ENCODE peak calls at places on chromosomes 3 and 15, in four cellular contexts. One of them, this sample, is unnamed. For H3K4me1, the result is how much of the 10 kb centered on the place peaks cover.

GRCh38 chr3:143436231-143436930 is 316.8 kb downstream of the CHST2 start:
- DNase-seq in NT2/D1: no peak
- DNase-seq in esophagus squamous epithelium: no peak
- DNase-seq in lower lobe of right lung: no peak
- DNase-seq in this sample: no peak

GRCh38 chr15:38029741-38030140 is 95.3 kb downstream of the TMCO5A start:
- DNase-seq in NT2/D1: no peak
- DNase-seq in esophagus squamous epithelium: no peak
- DNase-seq in lower lobe of right lung: no peak
- DNase-seq in this sample: no peak

GRCh38 chr3:127074900-127075360 is 92.0 kb downstream of the PLXNA1 start:
- DNase-seq in NT2/D1: peak
- DNase-seq in esophagus squamous epithelium: no peak
- DNase-seq in lower lobe of right lung: peak
- DNase-seq in this sample: peak

GRCh38 chr3:10532939-10533730 is 27.7 kb upstream of the ATP2B2 start:
- DNase-seq in NT2/D1: no peak
- DNase-seq in esophagus squamous epithelium: no peak
- DNase-seq in lower lobe of right lung: no peak
- DNase-seq in this sample: no peak

GRCh38 chr15:57216288-57216687 is 160.0 kb upstream of the CGNL1 start:
- DNase-seq in NT2/D1: no peak
- DNase-seq in esophagus squamous epithelium: no peak
- DNase-seq in lower lobe of right lung: no peak
- DNase-seq in this sample: no peak

GRCh38 chr3:169448501-169448900 is 215.0 kb downstream of the MECOM start:
- DNase-seq in NT2/D1: no peak
- DNase-seq in esophagus squamous epithelium: no peak
- DNase-seq in lower lobe of right lung: no peak
- DNase-seq in this sample: no peak

GRCh38 chr3:98846101-98846500 is 55.4 kb downstream of the DCBLD2 start:
- DNase-seq in NT2/D1: no peak
- DNase-seq in esophagus squamous epithelium: no peak
- DNase-seq in lower lobe of right lung: no peak
- DNase-seq in this sample: no peak

GRCh38 chr3:34859741-34860140 is 779.6 kb upstream of the ARPP21 start:
- DNase-seq in NT2/D1: no peak
- DNase-seq in esophagus squamous epithelium: no peak
- DNase-seq in lower lobe of right lung: no peak
- DNase-seq in this sample: no peak

GRCh38 chr15:73873889-73874511 is 636 bp downstream of the TBC1D21 start:
- DNase-seq in NT2/D1: peak
- DNase-seq in esophagus squamous epithelium: no peak
- DNase-seq in lower lobe of right lung: no peak
- DNase-seq in this sample: no peak

GRCh38 chr15:78574944-78575343 is 9.6 kb downstream of the CHRNA5 start:
- DNase-seq in NT2/D1: no peak
- DNase-seq in esophagus squamous epithelium: no peak
- DNase-seq in lower lobe of right lung: no peak
- DNase-seq in this sample: no peak

GRCh38 chr3:53091011-53091410 is 39.2 kb downstream of the RFT1 start:
- DNase-seq in NT2/D1: no peak
- DNase-seq in esophagus squamous epithelium: no peak
- DNase-seq in lower lobe of right lung: no peak
- DNase-seq in this sample: no peak

GRCh38 chr3:14784087-14784596 is 34.6 kb upstream of the FGD5 start:
- DNase-seq in NT2/D1: peak
- DNase-seq in esophagus squamous epithelium: no peak
- DNase-seq in lower lobe of right lung: peak
- DNase-seq in this sample: peak

GRCh38 chr3:60228823-60229222 is 1022.4 kb downstream of the FHIT start:
- DNase-seq in NT2/D1: no peak
- DNase-seq in esophagus squamous epithelium: no peak
- DNase-seq in lower lobe of right lung: no peak
- DNase-seq in this sample: no peak

GRCh38 chr3:79187441-79187840 is 580.4 kb downstream of the ROBO1 start:
- DNase-seq in NT2/D1: no peak
- DNase-seq in esophagus squamous epithelium: no peak
- DNase-seq in lower lobe of right lung: no peak
- DNase-seq in this sample: no peak

GRCh38 chr3:109731639-109732473 is 394.5 kb upstream of the DPPA4 start:
- DNase-seq in NT2/D1: peak
- DNase-seq in esophagus squamous epithelium: no peak
- DNase-seq in lower lobe of right lung: no peak
- DNase-seq in this sample: no peak

GRCh38 chr3:77917225-77917624 is 877.3 kb downstream of the ROBO2 start:
- DNase-seq in NT2/D1: peak
- DNase-seq in esophagus squamous epithelium: no peak
- DNase-seq in lower lobe of right lung: no peak
- DNase-seq in this sample: no peak

GRCh38 chr15:66472176-66472999 is 25.2 kb downstream of the SNAPC5 start:
- DNase-seq in NT2/D1: peak
- DNase-seq in esophagus squamous epithelium: no peak
- DNase-seq in lower lobe of right lung: no peak
- DNase-seq in this sample: no peak

GRCh38 chr3:99702953-99703352 is 64.6 kb downstream of the COL8A1 start:
- DNase-seq in NT2/D1: no peak
- DNase-seq in esophagus squamous epithelium: no peak
- DNase-seq in lower lobe of right lung: no peak
- DNase-seq in this sample: no peak

GRCh38 chr15:74240002-74240568 is 4.0 kb downstream of the CCDC33 start:
- DNase-seq in NT2/D1: no peak
- DNase-seq in esophagus squamous epithelium: no peak
- DNase-seq in lower lobe of right lung: peak
- DNase-seq in this sample: peak

GRCh38 chr3:177141899-177142651 is 55.2 kb downstream of the TBL1XR1 start:
- DNase-seq in NT2/D1: no peak
- DNase-seq in esophagus squamous epithelium: no peak
- DNase-seq in lower lobe of right lung: no peak
- DNase-seq in this sample: no peak

GRCh38 chr3:106323586-106323985 is 454.8 kb upstream of the CBLB start:
- DNase-seq in NT2/D1: no peak
- DNase-seq in esophagus squamous epithelium: no peak
- DNase-seq in lower lobe of right lung: no peak
- DNase-seq in this sample: no peak

GRCh38 chr3:197592361-197593045 is 36.7 kb upstream of the BDH1 start:
- DNase-seq in NT2/D1: no peak
- DNase-seq in esophagus squamous epithelium: no peak
- DNase-seq in lower lobe of right lung: no peak
- DNase-seq in this sample: no peak

GRCh38 chr3:39275963-39276593 is 3.8 kb downstream of the CX3CR1 start:
- DNase-seq in NT2/D1: no peak
- DNase-seq in esophagus squamous epithelium: no peak
- DNase-seq in lower lobe of right lung: no peak
- DNase-seq in this sample: no peak
- H3K4me1 ChIP-seq in NT2/D1: under half
- H3K4me1 ChIP-seq in esophagus squamous epithelium: under half
- H3K4me1 ChIP-seq in lower lobe of right lung: under half
- H3K4me1 ChIP-seq in this sample: under half

GRCh38 chr15:88985547-88986393 is 72.6 kb upstream of the MFGE8 start:
- DNase-seq in NT2/D1: peak
- DNase-seq in esophagus squamous epithelium: no peak
- DNase-seq in lower lobe of right lung: no peak
- DNase-seq in this sample: no peak

GRCh38 chr15:88987951-88988671 is 74.9 kb upstream of the MFGE8 start:
- DNase-seq in NT2/D1: no peak
- DNase-seq in esophagus squamous epithelium: no peak
- DNase-seq in lower lobe of right lung: no peak
- DNase-seq in this sample: no peak

GRCh38 chr15:88989578-88989977 is 76.4 kb upstream of the MFGE8 start:
- DNase-seq in NT2/D1: no peak
- DNase-seq in esophagus squamous epithelium: no peak
- DNase-seq in lower lobe of right lung: no peak
- DNase-seq in this sample: no peak

GRCh38 chr15:88987590-88987950 is 74.4 kb upstream of the MFGE8 start:
- DNase-seq in NT2/D1: no peak
- DNase-seq in esophagus squamous epithelium: no peak
- DNase-seq in lower lobe of right lung: no peak
- DNase-seq in this sample: no peak

DNA sequence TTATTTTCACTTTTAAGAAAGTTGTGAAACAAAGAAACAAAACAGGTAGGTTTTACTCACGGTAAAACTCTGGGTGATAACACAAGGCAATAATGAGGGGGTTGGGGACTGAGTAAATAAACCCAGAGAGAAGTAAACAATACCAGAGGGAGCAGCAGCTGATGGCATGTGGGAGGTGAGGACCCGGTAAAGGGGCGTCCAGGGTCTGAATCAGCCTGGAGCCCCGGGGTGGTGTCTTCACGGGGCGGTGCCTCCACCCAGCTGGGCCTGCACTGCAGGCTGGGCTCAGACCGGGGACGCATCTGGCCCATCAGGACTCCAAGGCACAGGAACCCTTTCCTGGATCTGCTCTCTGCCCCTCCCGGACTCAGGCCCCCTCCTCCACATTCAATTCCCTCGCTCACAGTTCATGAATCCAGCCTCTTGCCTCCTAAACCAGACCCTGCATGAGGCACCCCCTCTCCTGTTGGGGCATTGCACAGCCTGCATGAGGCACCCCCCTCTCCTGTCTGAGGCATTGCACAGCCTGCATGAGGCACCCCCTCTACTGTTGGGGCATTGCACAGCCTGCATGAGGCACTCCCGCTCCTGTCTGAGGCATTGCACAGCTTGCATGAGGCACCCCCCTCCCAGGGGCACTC is 73.9 kb upstream of the MFGE8 start:
- DNase-seq in NT2/D1: no peak
- DNase-seq in esophagus squamous epithelium: no peak
- DNase-seq in lower lobe of right lung: no peak
- DNase-seq in this sample: no peak
- H3K4me1 ChIP-seq in NT2/D1: under half
- H3K4me1 ChIP-seq in esophagus squamous epithelium: under half
- H3K4me1 ChIP-seq in lower lobe of right lung: under half
- H3K4me1 ChIP-seq in this sample: under half

GRCh38 chr3:45987368-45988099 is 8.1 kb downstream of the FYCO1 start:
- DNase-seq in NT2/D1: no peak
- DNase-seq in esophagus squamous epithelium: no peak
- DNase-seq in lower lobe of right lung: no peak
- DNase-seq in this sample: no peak
- H3K4me1 ChIP-seq in NT2/D1: under half
- H3K4me1 ChIP-seq in esophagus squamous epithelium: half or more
- H3K4me1 ChIP-seq in lower lobe of right lung: half or more
- H3K4me1 ChIP-seq in this sample: under half

DNA sequence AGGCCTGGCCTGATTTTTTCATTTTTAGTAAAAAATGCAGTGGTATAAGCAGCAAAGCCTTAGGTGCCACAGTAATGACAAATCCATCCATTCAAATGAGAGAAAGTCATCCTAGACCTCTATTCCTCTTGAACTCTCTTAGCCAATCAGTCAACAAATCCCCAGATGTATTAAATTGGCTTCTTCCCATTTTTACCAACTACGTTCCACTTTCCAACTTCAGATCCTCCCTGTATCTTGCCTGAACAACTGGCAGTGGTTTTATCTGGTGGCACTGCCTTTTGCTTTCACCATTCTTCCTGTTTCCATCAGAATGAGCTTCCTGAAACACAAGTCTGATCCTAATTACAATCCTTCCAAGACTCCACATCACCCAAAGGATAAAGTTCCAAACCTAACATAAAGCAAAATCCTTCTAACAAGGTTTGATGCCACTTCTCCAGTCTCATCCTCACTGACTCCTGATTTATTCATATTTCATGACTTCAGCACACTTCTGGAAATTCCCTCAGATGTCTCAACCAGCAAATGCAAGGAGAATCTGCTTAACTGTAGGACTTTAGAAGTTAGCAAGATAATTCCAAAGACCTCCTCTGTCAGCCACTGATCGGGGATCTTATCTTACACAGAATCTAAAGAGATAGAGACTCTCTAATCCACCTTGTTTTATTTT is 69.8 kb upstream of the SLC4A7 start:
- DNase-seq in NT2/D1: no peak
- DNase-seq in esophagus squamous epithelium: no peak
- DNase-seq in lower lobe of right lung: no peak
- DNase-seq in this sample: no peak
- H3K4me1 ChIP-seq in NT2/D1: under half
- H3K4me1 ChIP-seq in esophagus squamous epithelium: under half
- H3K4me1 ChIP-seq in lower lobe of right lung: under half
- H3K4me1 ChIP-seq in this sample: under half

DNA sequence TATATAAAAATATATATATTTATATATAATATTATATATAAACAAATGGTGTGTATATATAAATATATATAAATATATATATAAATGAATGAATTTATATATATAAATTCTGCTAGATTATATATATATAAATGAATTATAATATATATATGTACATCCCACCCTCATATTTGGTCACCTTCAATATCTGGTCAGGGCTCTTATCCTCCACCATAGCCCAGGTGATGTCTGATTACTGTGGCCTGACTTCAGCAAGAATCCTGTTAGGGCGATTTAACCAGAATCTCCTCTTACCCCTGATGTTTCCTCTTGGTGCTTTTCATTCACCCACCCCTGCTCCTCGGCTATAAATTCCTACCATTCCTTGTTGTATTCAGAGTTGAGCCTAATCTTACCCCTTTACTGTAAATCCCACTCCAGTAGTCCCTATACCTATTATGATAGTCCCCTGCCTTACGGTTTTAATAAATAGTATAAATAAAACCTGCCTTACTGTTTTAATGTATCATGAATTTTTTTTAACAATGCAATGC is 439.6 kb downstream of the PLOD2 start:
- DNase-seq in NT2/D1: no peak
- DNase-seq in esophagus squamous epithelium: no peak
- DNase-seq in lower lobe of right lung: no peak
- DNase-seq in this sample: no peak
- H3K4me1 ChIP-seq in NT2/D1: under half
- H3K4me1 ChIP-seq in esophagus squamous epithelium: under half
- H3K4me1 ChIP-seq in lower lobe of right lung: under half
- H3K4me1 ChIP-seq in this sample: under half

This sample was measured in kidney.